ENCODE peak calls at places on chromosomes 11 and 22, in six cellular contexts. One of them, this sample, is unnamed.

GRCh38 chr11:1892558-1892957 is 863 bp upstream of the PRR33 start:
- DNase-seq in MM.1S: no peak
- DNase-seq in SK-N-SH: no peak
- DNase-seq in GM23248: no peak
- DNase-seq in HCT116: no peak
- DNase-seq in GM23338: no peak
- DNase-seq in this sample: no peak

GRCh38 chr11:79290766-79291165 is 150.1 kb downstream of the TENM4 start:
- DNase-seq in MM.1S: no peak
- DNase-seq in SK-N-SH: no peak
- DNase-seq in GM23248: no peak
- DNase-seq in HCT116: no peak
- DNase-seq in GM23338: no peak
- DNase-seq in this sample: no peak

GRCh38 chr11:125093502-125093901 is 17.9 kb downstream of the TMEM218 start:
- DNase-seq in MM.1S: no peak
- DNase-seq in SK-N-SH: no peak
- DNase-seq in GM23248: no peak
- DNase-seq in HCT116: no peak
- DNase-seq in GM23338: no peak
- DNase-seq in this sample: no peak

GRCh38 chr11:75323609-75324008 is 27.9 kb downstream of the ARRB1 start:
- DNase-seq in MM.1S: no peak
- DNase-seq in SK-N-SH: no peak
- DNase-seq in GM23248: no peak
- DNase-seq in HCT116: no peak
- DNase-seq in GM23338: no peak
- DNase-seq in this sample: no peak

GRCh38 chr11:132715041-132715440 is 817.3 kb downstream of the OPCML start:
- DNase-seq in MM.1S: no peak
- DNase-seq in SK-N-SH: no peak
- DNase-seq in GM23248: peak; percentile 62
- DNase-seq in HCT116: no peak
- DNase-seq in GM23338: no peak
- DNase-seq in this sample: no peak

GRCh38 chr11:77198440-77198849 is 70.4 kb downstream of the MYO7A start:
- DNase-seq in MM.1S: no peak
- DNase-seq in SK-N-SH: peak; percentile 62
- DNase-seq in GM23248: no peak
- DNase-seq in HCT116: peak; percentile 48
- DNase-seq in GM23338: peak; percentile 87
- DNase-seq in this sample: peak; percentile 37

GRCh38 chr11:114832532-114833125 is 154.3 kb downstream of the NXPE2 start:
- DNase-seq in MM.1S: no peak
- DNase-seq in SK-N-SH: no peak
- DNase-seq in GM23248: no peak
- DNase-seq in HCT116: no peak
- DNase-seq in GM23338: peak; percentile 37
- DNase-seq in this sample: no peak

GRCh38 chr11:71431271-71431670 is 16.9 kb downstream of the DHCR7 start:
- DNase-seq in MM.1S: no peak
- DNase-seq in SK-N-SH: no peak
- DNase-seq in GM23248: no peak
- DNase-seq in HCT116: no peak
- DNase-seq in GM23338: no peak
- DNase-seq in this sample: no peak

GRCh38 chr22:17057959-17058814 is 26.6 kb upstream of the IL17RA start:
- DNase-seq in MM.1S: peak; percentile 32
- DNase-seq in SK-N-SH: peak; percentile 75
- DNase-seq in GM23248: peak; percentile 79
- DNase-seq in HCT116: peak; percentile 45
- DNase-seq in GM23338: peak; percentile 81
- DNase-seq in this sample: peak; percentile 58

GRCh38 chr11:6258571-6258998 is 1.1 kb upstream of the CCKBR start:
- DNase-seq in MM.1S: no peak
- DNase-seq in SK-N-SH: no peak
- DNase-seq in GM23248: peak; percentile 43
- DNase-seq in HCT116: no peak
- DNase-seq in GM23338: peak; percentile 71
- DNase-seq in this sample: no peak

GRCh38 chr22:24102366-24103200 is 78.7 kb upstream of the SUSD2 start:
- DNase-seq in MM.1S: no peak
- DNase-seq in SK-N-SH: no peak
- DNase-seq in GM23248: no peak
- DNase-seq in HCT116: no peak
- DNase-seq in GM23338: no peak
- DNase-seq in this sample: no peak

GRCh38 chr22:50473855-50474671 is 772 bp downstream of the SBF1 start:
- DNase-seq in MM.1S: no peak
- DNase-seq in SK-N-SH: peak; percentile 81
- DNase-seq in GM23248: peak; percentile 90
- DNase-seq in HCT116: no peak
- DNase-seq in GM23338: peak; percentile 54
- DNase-seq in this sample: peak; percentile 41
- TF ChIP-seq EZH2phosphoT487 in MM.1S: no peak
- TF ChIP-seq EZH2phosphoT487 in SK-N-SH: no peak
- TF ChIP-seq EZH2phosphoT487 in GM23248: no peak
- TF ChIP-seq EZH2phosphoT487 in HCT116: no peak
- TF ChIP-seq EZH2phosphoT487 in GM23338: no peak
- TF ChIP-seq EZH2phosphoT487 in this sample: no peak

DNA sequence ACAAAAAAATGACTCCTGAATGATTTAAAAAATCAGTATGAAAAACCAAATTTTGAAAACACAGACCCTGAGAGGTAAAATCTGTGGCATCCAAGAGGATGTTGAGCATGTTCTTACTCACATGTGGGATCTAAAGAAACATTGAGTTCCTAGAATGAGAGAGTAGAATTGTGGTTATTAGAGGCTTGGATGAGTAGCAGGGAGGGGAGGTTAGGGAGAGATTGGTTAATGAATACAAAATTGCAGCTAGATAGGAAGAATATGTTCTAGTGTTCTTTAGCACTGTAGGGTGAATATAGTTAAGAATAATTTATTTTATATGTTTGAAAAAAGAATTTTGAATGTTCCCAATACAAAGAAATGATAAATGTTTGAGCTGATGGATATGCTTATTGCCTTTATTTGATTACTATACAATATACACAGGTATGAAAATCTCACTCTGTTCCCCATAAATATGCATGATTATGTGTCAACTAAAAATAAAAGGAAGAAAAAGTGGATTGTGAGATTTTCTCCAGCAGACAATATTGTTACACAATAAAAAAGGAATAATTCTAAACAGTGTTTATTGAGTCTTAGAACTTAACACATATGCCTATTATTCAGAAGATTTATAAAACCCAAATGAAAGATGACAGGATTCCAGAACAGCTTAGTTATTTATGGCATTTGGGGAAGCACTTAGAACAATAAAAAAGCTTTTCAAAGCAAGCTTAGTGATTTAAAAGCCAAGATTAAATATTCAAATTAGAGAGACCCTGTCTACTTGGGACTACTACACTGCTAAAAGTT is 28.7 kb downstream of the MS4A2 start:
- DNase-seq in MM.1S: no peak
- DNase-seq in SK-N-SH: no peak
- DNase-seq in GM23248: no peak
- DNase-seq in HCT116: no peak
- DNase-seq in GM23338: no peak
- DNase-seq in this sample: no peak
- TF ChIP-seq EZH2phosphoT487 in MM.1S: no peak
- TF ChIP-seq EZH2phosphoT487 in SK-N-SH: no peak
- TF ChIP-seq EZH2phosphoT487 in GM23248: no peak
- TF ChIP-seq EZH2phosphoT487 in HCT116: no peak
- TF ChIP-seq EZH2phosphoT487 in GM23338: no peak
- TF ChIP-seq EZH2phosphoT487 in this sample: no peak

GRCh38 chr11:782264-783174 is 5.2 kb upstream of the GATD1 start:
- DNase-seq in MM.1S: no peak
- DNase-seq in SK-N-SH: no peak
- DNase-seq in GM23248: no peak
- DNase-seq in HCT116: no peak
- DNase-seq in GM23338: no peak
- DNase-seq in this sample: no peak

GRCh38 chr11:786235-787083 is 3.4 kb downstream of the CEND1 start:
- DNase-seq in MM.1S: no peak
- DNase-seq in SK-N-SH: no peak
- DNase-seq in GM23248: no peak
- DNase-seq in HCT116: no peak
- DNase-seq in GM23338: no peak
- DNase-seq in this sample: no peak

GRCh38 chr11:787084-787675 is 2.7 kb downstream of the CEND1 start:
- DNase-seq in MM.1S: no peak
- DNase-seq in SK-N-SH: no peak
- DNase-seq in GM23248: no peak
- DNase-seq in HCT116: no peak
- DNase-seq in GM23338: no peak
- DNase-seq in this sample: no peak

GRCh38 chr11:779955-780532 is 2.8 kb upstream of the GATD1 start:
- DNase-seq in MM.1S: no peak
- DNase-seq in SK-N-SH: no peak
- DNase-seq in GM23248: no peak
- DNase-seq in HCT116: no peak
- DNase-seq in GM23338: no peak
- DNase-seq in this sample: no peak

GRCh38 chr11:783581-784015 is 6.3 kb downstream of the CEND1 start:
- DNase-seq in MM.1S: no peak
- DNase-seq in SK-N-SH: peak; percentile 91
- DNase-seq in GM23248: peak; percentile 94
- DNase-seq in HCT116: peak; percentile 78
- DNase-seq in GM23338: peak; percentile 98
- DNase-seq in this sample: no peak
- TF ChIP-seq EZH2phosphoT487 in MM.1S: no peak
- TF ChIP-seq EZH2phosphoT487 in SK-N-SH: no peak
- TF ChIP-seq EZH2phosphoT487 in GM23248: no peak
- TF ChIP-seq EZH2phosphoT487 in HCT116: no peak
- TF ChIP-seq EZH2phosphoT487 in GM23338: no peak
- TF ChIP-seq EZH2phosphoT487 in this sample: no peak

GRCh38 chr22:36662981-36663380 is 40.6 kb downstream of the CACNG2 start:
- DNase-seq in MM.1S: no peak
- DNase-seq in SK-N-SH: no peak
- DNase-seq in GM23248: no peak
- DNase-seq in HCT116: no peak
- DNase-seq in GM23338: no peak
- DNase-seq in this sample: no peak
- TF ChIP-seq EZH2phosphoT487 in MM.1S: no peak
- TF ChIP-seq EZH2phosphoT487 in SK-N-SH: no peak
- TF ChIP-seq EZH2phosphoT487 in GM23248: no peak
- TF ChIP-seq EZH2phosphoT487 in HCT116: no peak
- TF ChIP-seq EZH2phosphoT487 in GM23338: no peak
- TF ChIP-seq EZH2phosphoT487 in this sample: no peak

GRCh38 chr11:64356498-64357411 is 2.2 kb upstream of the RPS6KA4 start:
- DNase-seq in MM.1S: no peak
- DNase-seq in SK-N-SH: peak; percentile 83
- DNase-seq in GM23248: peak; percentile 69
- DNase-seq in HCT116: peak; percentile 80
- DNase-seq in GM23338: peak; percentile 97
- DNase-seq in this sample: peak; percentile 64
- TF ChIP-seq EZH2phosphoT487 in MM.1S: no peak
- TF ChIP-seq EZH2phosphoT487 in SK-N-SH: no peak
- TF ChIP-seq EZH2phosphoT487 in GM23248: no peak
- TF ChIP-seq EZH2phosphoT487 in HCT116: no peak
- TF ChIP-seq EZH2phosphoT487 in GM23338: no peak
- TF ChIP-seq EZH2phosphoT487 in this sample: no peak

DNA sequence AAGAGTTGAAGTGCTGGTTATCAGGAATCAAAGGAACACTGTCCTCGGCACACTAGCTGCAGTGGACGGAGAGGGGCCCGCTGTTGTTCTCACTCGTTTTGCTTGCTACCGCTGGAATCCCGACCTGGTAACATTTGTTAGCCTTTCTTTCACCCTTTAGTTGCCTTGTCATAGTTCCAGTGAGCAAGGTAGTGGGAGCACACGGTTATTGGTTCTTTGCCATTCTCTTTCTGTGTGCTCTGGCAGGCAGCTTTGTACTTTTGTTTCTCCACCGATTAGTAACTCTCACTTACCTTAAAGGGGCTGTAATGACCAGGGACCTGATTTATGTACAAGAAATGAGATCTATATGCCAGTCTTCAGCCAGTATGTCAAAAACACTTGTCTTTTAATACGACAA is 1.8 kb downstream of the DEPDC7 start:
- DNase-seq in MM.1S: no peak
- DNase-seq in SK-N-SH: no peak
- DNase-seq in GM23248: no peak
- DNase-seq in HCT116: no peak
- DNase-seq in GM23338: peak; percentile 28
- DNase-seq in this sample: no peak
- TF ChIP-seq EZH2phosphoT487 in MM.1S: no peak
- TF ChIP-seq EZH2phosphoT487 in SK-N-SH: no peak
- TF ChIP-seq EZH2phosphoT487 in GM23248: no peak
- TF ChIP-seq EZH2phosphoT487 in HCT116: no peak
- TF ChIP-seq EZH2phosphoT487 in GM23338: no peak
- TF ChIP-seq EZH2phosphoT487 in this sample: no peak